ENCODE peak calls at places on chromosomes 4 and X, in seven cellular contexts. Z is suprapubic skin, X is BE2C, E is IMR-90, C is OCI-LY7, A is vagina, G is K562. F is an unnamed sample.

GRCh38 chrX:11558972-11559371 is 106.7 kb downstream of the ARHGAP6 start:
- DNase-seq in Z (no peak), X (peak), E (no peak), C (peak), A (no peak), G (peak), F (peak)

GRCh38 chr4:184196730-184197355 is 20.8 kb downstream of the ENPP6 start:
- DNase-seq in Z (no peak), X (no peak), E (no peak), C (no peak), A (no peak), G (no peak), F (no peak)

GRCh38 chrX:71103110-71103983 is 3.2 kb downstream of the CXorf65 start:
- DNase-seq in Z (no peak), X (peak), E (no peak), C (peak), A (no peak), G (peak), F (peak)

GRCh38 chrX:104987063-104987462 is 233.4 kb downstream of the TEX13A start:
- DNase-seq in Z (no peak), X (no peak), E (no peak), C (no peak), A (no peak), G (no peak), F (no peak)

GRCh38 chr4:71584654-71585053 is 199.2 kb downstream of the GC start:
- DNase-seq in Z (no peak), X (no peak), E (no peak), C (no peak), A (no peak), G (no peak), F (no peak)

GRCh38 chr4:120842046-120842445 is 80.5 kb downstream of the PRDM5 start:
- DNase-seq in Z (no peak), X (no peak), E (peak), C (no peak), A (no peak), G (no peak), F (no peak)

GRCh38 chrX:135185795-135186443 is 14.7 kb upstream of the CT55 start:
- DNase-seq in Z (no peak), X (peak), E (peak), C (peak), A (no peak), G (peak), F (peak)

GRCh38 chrX:21800344-21800770 is 39.1 kb upstream of the MBTPS2 start:
- DNase-seq in Z (no peak), X (no peak), E (peak), C (no peak), A (no peak), G (no peak), F (no peak)

GRCh38 chrX:47026198-47026597 is 52.0 kb upstream of the RGN start:
- DNase-seq in Z (no peak), X (no peak), E (no peak), C (peak), A (no peak), G (no peak), F (no peak)

GRCh38 chr4:61638600-61638999 is 438.5 kb downstream of the ADGRL3 start:
- DNase-seq in Z (no peak), X (no peak), E (peak), C (no peak), A (no peak), G (no peak), F (no peak)

GRCh38 chrX:7083468-7084396 is 63.8 kb upstream of the STS start:
- DNase-seq in Z (no peak), X (no peak), E (peak), C (peak), A (no peak), G (peak), F (peak)

GRCh38 chrX:153968754-153969124 is 2.9 kb downstream of the HCFC1 start:
- DNase-seq in Z (peak), X (peak), E (no peak), C (peak), A (no peak), G (peak), F (no peak)

GRCh38 chr4:11511321-11511720 is 82.6 kb upstream of the HS3ST1 start:
- DNase-seq in Z (no peak), X (no peak), E (no peak), C (no peak), A (no peak), G (no peak), F (no peak)

GRCh38 chrX:39541881-39542280 is 555.9 kb downstream of the BCOR start:
- DNase-seq in Z (no peak), X (no peak), E (no peak), C (no peak), A (no peak), G (no peak), F (no peak)

GRCh38 chr4:1111259-1111809 is 2.0 kb downstream of the RNF212 start:
- DNase-seq in Z (no peak), X (no peak), E (no peak), C (no peak), A (peak), G (no peak), F (no peak)

GRCh38 chr4:156888762-156889161 is 82.8 kb downstream of the PDGFC start:
- DNase-seq in Z (no peak), X (no peak), E (peak), C (no peak), A (no peak), G (no peak), F (no peak)

GRCh38 chrX:39313149-39313548 is 511.9 kb downstream of the MID1IP1 start:
- DNase-seq in Z (no peak), X (no peak), E (no peak), C (no peak), A (no peak), G (no peak), F (no peak)

GRCh38 chrX:51776851-51777250 is 33.6 kb downstream of the GSPT2 start:
- DNase-seq in Z (no peak), X (no peak), E (no peak), C (no peak), A (no peak), G (no peak), F (no peak)

GRCh38 chrX:19721726-19722370 is 165.6 kb downstream of the SH3KBP1 start:
- DNase-seq in Z (no peak), X (no peak), E (no peak), C (no peak), A (peak), G (no peak), F (no peak)

GRCh38 chr4:82753725-82754410 is 44.7 kb downstream of the SCD5 start:
- DNase-seq in Z (no peak), X (no peak), E (peak), C (no peak), A (no peak), G (no peak), F (no peak)

GRCh38 chr4:169765845-169766244 is 8.1 kb upstream of the HPF1 start:
- DNase-seq in Z (no peak), X (peak), E (no peak), C (no peak), A (no peak), G (no peak), F (no peak)

GRCh38 chr4:151644625-151645024 is 116.2 kb downstream of the GATB start:
- DNase-seq in Z (no peak), X (peak), E (no peak), C (peak), A (no peak), G (peak), F (no peak)

GRCh38 chr4:118278473-118279274 is 74.1 kb downstream of the PRSS12 start:
- DNase-seq in Z (peak), X (peak), E (peak), C (peak), A (no peak), G (peak), F (peak)

GRCh38 chr4:80226091-80226490 is 28.8 kb downstream of the PRDM8 start:
- DNase-seq in Z (no peak), X (no peak), E (no peak), C (no peak), A (no peak), G (no peak), F (no peak)

GRCh38 chr4:168604496-168605373 is 107.9 kb downstream of the PALLD start:
- DNase-seq in Z (no peak), X (no peak), E (peak), C (no peak), A (no peak), G (no peak), F (no peak)

GRCh38 chrX:132984058-132984650 is 25.7 kb upstream of the HS6ST2 start:
- DNase-seq in Z (no peak), X (peak), E (no peak), C (no peak), A (no peak), G (no peak), F (no peak)

GRCh38 chr4:136918772-136919171 is 613.5 kb downstream of the PCDH18 start:
- DNase-seq in Z (no peak), X (no peak), E (no peak), C (no peak), A (no peak), G (no peak), F (no peak)

GRCh38 chr4:147678796-147679549 is 5.0 kb downstream of the PRMT9 start:
- DNase-seq in Z (no peak), X (no peak), E (peak), C (peak), A (no peak), G (peak), F (no peak)

GRCh38 chrX:36961590-36961989 is 46.6 kb upstream of the FAM47C start:
- DNase-seq in Z (no peak), X (no peak), E (no peak), C (no peak), A (no peak), G (peak), F (no peak)

GRCh38 chr4:113978561-113979156 is 788 bp downstream of the ARSJ start:
- DNase-seq in Z (no peak), X (no peak), E (peak), C (no peak), A (no peak), G (no peak), F (no peak)

GRCh38 chrX:102599950-102600579 is 750 bp downstream of the ARMCX5 start:
- DNase-seq in Z (no peak), X (no peak), E (peak), C (no peak), A (no peak), G (peak), F (no peak)

GRCh38 chrX:56281789-56282188 is 49.6 kb downstream of the KLF8 start:
- DNase-seq in Z (no peak), X (no peak), E (peak), C (peak), A (no peak), G (peak), F (no peak)

GRCh38 chr4:1172228-1172851 is at the start of gene SPON2:
- DNase-seq in Z (peak), X (no peak), E (peak), C (no peak), A (no peak), G (no peak), F (no peak)

GRCh38 chr4:164384416-164384815 is 369.5 kb upstream of the SMIM31 start:
- DNase-seq in Z (no peak), X (no peak), E (no peak), C (no peak), A (no peak), G (no peak), F (no peak)
- H3K4me3 ChIP-seq in Z (no peak), X (no peak), E (no peak), C (no peak), A (no peak), G (no peak), F (no peak)

DNA sequence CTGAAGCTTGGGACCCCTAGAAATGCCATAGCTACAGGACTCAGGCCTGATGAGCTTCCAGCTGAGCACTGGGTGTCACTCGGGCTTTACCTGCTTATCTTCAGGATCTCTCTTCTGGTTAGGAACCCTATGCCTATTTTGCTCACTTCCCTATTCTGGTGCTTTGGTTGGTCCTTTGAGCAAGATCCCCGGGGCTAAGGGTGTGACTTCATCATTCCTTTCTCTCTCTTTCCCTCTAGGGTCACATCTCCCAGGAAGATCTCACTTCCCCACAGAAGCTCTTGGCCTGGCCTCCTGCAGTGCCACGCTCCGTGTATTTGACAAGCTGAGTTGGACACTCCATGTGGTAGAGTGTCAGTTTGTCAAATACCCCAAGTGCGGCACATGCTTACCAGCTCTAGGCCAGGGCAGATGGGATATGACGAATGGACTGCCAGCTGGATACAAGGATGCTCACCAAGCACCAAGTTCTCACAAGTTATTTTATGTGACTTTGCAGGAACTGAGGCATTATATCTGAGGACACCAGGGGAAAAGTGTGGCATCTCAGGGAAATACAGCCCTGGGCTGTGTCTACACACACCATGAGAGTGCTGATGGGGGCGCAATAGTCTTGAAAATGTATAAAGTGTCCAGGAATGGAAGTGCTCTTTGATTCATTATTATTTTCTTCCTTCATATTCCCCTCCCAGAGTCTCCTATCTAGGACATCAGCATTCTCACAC is 21.1 kb downstream of the VSIG4 start:
- DNase-seq in Z (no peak), X (no peak), E (no peak), C (no peak), A (no peak), G (peak), F (no peak)
- H3K4me3 ChIP-seq in Z (no peak), X (no peak), E (no peak), C (no peak), A (no peak), G (peak), F (no peak)

GRCh38 chrX:112664928-112665327 is 14.8 kb downstream of the LHFPL1 start:
- DNase-seq in Z (no peak), X (no peak), E (no peak), C (no peak), A (no peak), G (no peak), F (no peak)

GRCh38 chrX:112670964-112671363 is 8.8 kb downstream of the LHFPL1 start:
- DNase-seq in Z (no peak), X (no peak), E (no peak), C (no peak), A (no peak), G (no peak), F (no peak)

GRCh38 chrX:112669834-112670233 is 9.9 kb downstream of the LHFPL1 start:
- DNase-seq in Z (no peak), X (no peak), E (no peak), C (no peak), A (no peak), G (no peak), F (no peak)

GRCh38 chrX:112670290-112670689 is 9.4 kb downstream of the LHFPL1 start:
- DNase-seq in Z (no peak), X (no peak), E (no peak), C (no peak), A (no peak), G (no peak), F (no peak)

DNA sequence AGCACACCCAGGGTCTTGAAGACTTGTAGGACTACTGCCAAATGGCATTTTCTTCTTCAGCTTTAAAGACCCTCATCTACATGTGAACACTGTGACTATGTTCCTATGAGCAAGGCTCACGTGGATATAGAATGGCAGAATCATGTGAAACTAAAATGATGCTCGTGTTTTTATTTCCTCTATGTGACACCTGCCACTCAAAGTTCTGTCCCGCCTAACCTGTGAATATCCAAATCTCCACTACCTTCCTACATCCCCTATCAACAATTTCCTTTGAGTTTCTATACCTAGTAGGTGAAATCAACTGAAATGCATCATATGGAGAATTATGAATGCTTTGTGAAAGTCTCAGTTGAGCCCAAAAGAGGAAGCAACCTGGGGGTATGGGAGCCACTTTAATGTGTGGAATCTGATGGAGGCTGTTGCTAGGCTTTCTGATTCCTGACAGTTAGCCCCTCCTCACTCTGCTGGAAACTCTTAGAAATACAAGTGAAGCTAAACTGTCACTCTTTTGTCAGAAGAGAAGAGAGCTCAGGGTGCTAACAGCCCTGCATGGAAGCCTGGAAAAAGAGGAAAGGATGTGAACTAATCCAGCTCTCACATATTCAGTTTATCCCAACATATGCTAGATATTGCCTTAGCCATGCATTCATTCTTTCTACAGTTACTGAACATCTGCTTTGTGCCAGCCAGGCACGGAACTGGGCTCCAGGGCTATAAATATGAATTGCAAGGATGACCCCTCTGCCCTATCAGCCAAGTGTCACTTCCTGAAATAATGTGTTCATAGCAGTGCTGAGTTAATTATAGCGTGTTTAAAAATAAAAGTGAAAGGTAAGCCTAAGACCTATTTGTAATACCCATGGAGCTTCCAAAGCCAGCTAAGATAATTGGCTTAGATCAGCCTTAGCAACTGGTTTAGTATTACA is 11.0 kb downstream of the LHFPL1 start:
- DNase-seq in Z (no peak), X (no peak), E (no peak), C (no peak), A (no peak), G (no peak), F (no peak)
- H3K4me3 ChIP-seq in Z (no peak), X (no peak), E (no peak), C (no peak), A (no peak), G (no peak), F (no peak)

GRCh38 chr4:14919785-14920184 is 82.5 kb upstream of the CPEB2 start:
- DNase-seq in Z (no peak), X (no peak), E (no peak), C (no peak), A (no peak), G (no peak), F (no peak)
- H3K4me3 ChIP-seq in Z (no peak), X (no peak), E (no peak), C (no peak), A (no peak), G (no peak), F (no peak)

GRCh38 chr4:140343303-140343702 is 30.1 kb upstream of the SCOC start:
- DNase-seq in Z (no peak), X (peak), E (no peak), C (no peak), A (no peak), G (no peak), F (no peak)
- H3K4me3 ChIP-seq in Z (no peak), X (no peak), E (no peak), C (no peak), A (no peak), G (no peak), F (no peak)

GRCh38 chr4:64158648-64159326 is 250.5 kb downstream of the TECRL start:
- DNase-seq in Z (no peak), X (peak), E (peak), C (peak), A (no peak), G (peak), F (no peak)
- H3K4me3 ChIP-seq in Z (no peak), X (peak), E (no peak), C (no peak), A (no peak), G (no peak), F (no peak)

DNA sequence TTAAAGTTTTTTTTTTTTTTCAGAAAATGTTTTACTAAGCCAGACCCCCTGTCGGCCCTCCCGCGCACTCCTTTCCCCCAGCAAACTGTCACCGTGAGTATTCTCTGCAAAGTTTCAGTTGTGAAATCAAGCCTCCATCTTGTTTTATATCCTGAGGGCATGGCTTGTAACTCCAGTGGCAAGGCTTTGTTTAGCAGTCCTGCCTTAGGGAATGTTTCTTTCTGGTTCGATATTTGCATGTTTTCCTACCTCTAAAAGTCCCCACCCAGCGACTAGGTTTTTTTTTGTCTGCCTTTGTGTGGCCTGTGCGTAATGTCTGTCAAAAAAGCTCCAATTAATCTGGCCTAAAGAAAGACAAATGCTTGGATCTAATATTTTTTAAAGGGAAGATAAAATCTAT is 325.9 kb downstream of the TLL1 start:
- DNase-seq in Z (no peak), X (no peak), E (no peak), C (no peak), A (no peak), G (no peak), F (no peak)
- H3K4me3 ChIP-seq in Z (no peak), X (no peak), E (no peak), C (no peak), A (no peak), G (no peak), F (no peak)